ENCODE peak calls at places on chromosomes 16 and 17, in six cellular contexts. One of them, this sample, is unnamed.

GRCh38 chr17:62631936-62632924 is 4.8 kb downstream of the MRC2 start:
- DNase-seq in HL-60: no peak
- DNase-seq in endothelial cell of umbilical vein: no peak
- DNase-seq in CD8-positive, alpha-beta T cell: no peak
- DNase-seq in tibial artery: no peak
- DNase-seq in vagina: no peak
- DNase-seq in this sample: no peak

GRCh38 chr16:874366-875181 is 74.0 kb upstream of the GNG13 start:
- DNase-seq in HL-60: no peak
- DNase-seq in endothelial cell of umbilical vein: no peak
- DNase-seq in CD8-positive, alpha-beta T cell: no peak
- DNase-seq in tibial artery: no peak
- DNase-seq in vagina: no peak
- DNase-seq in this sample: no peak

GRCh38 chr17:18039535-18040286 is 503 bp downstream of the GID4 start:
- DNase-seq in HL-60: no peak
- DNase-seq in endothelial cell of umbilical vein: peak; percentile 17
- DNase-seq in CD8-positive, alpha-beta T cell: no peak
- DNase-seq in tibial artery: peak; percentile 50
- DNase-seq in vagina: no peak
- DNase-seq in this sample: no peak

GRCh38 chr16:66470556-66470955 is 43.5 kb downstream of the BEAN1 start:
- DNase-seq in HL-60: no peak
- DNase-seq in endothelial cell of umbilical vein: no peak
- DNase-seq in CD8-positive, alpha-beta T cell: no peak
- DNase-seq in tibial artery: no peak
- DNase-seq in vagina: no peak
- DNase-seq in this sample: no peak

GRCh38 chr17:68421486-68421885 is 35.8 kb downstream of the WIPI1 start:
- DNase-seq in HL-60: no peak
- DNase-seq in endothelial cell of umbilical vein: no peak
- DNase-seq in CD8-positive, alpha-beta T cell: no peak
- DNase-seq in tibial artery: no peak
- DNase-seq in vagina: peak; percentile 44
- DNase-seq in this sample: no peak

GRCh38 chr16:19649980-19650379 is 68.0 kb downstream of the KNOP1 start:
- DNase-seq in HL-60: no peak
- DNase-seq in endothelial cell of umbilical vein: no peak
- DNase-seq in CD8-positive, alpha-beta T cell: no peak
- DNase-seq in tibial artery: no peak
- DNase-seq in vagina: no peak
- DNase-seq in this sample: no peak

GRCh38 chr17:28347261-28347891 is 10.0 kb downstream of the POLDIP2 start:
- DNase-seq in HL-60: no peak
- DNase-seq in endothelial cell of umbilical vein: no peak
- DNase-seq in CD8-positive, alpha-beta T cell: no peak
- DNase-seq in tibial artery: no peak
- DNase-seq in vagina: no peak
- DNase-seq in this sample: no peak

GRCh38 chr17:42531455-42532354 is 4.3 kb upstream of the NAGLU start:
- DNase-seq in HL-60: no peak
- DNase-seq in endothelial cell of umbilical vein: peak; percentile 49
- DNase-seq in CD8-positive, alpha-beta T cell: peak; percentile 55
- DNase-seq in tibial artery: peak; percentile 61
- DNase-seq in vagina: no peak
- DNase-seq in this sample: peak; percentile 19

GRCh38 chr17:29590979-29591736 is 1.7 kb upstream of the GIT1 start:
- DNase-seq in HL-60: no peak
- DNase-seq in endothelial cell of umbilical vein: no peak
- DNase-seq in CD8-positive, alpha-beta T cell: no peak
- DNase-seq in tibial artery: peak; percentile 63
- DNase-seq in vagina: no peak
- DNase-seq in this sample: peak; percentile 67

GRCh38 chr17:69060835-69061234 is at the start of gene ABCA9:
- DNase-seq in HL-60: no peak
- DNase-seq in endothelial cell of umbilical vein: peak; percentile 90
- DNase-seq in CD8-positive, alpha-beta T cell: no peak
- DNase-seq in tibial artery: peak; percentile 45
- DNase-seq in vagina: no peak
- DNase-seq in this sample: no peak

GRCh38 chr16:10514369-10515055 is 65.9 kb downstream of the EMP2 start:
- DNase-seq in HL-60: peak; percentile 37
- DNase-seq in endothelial cell of umbilical vein: peak; percentile 55
- DNase-seq in CD8-positive, alpha-beta T cell: peak; percentile 41
- DNase-seq in tibial artery: peak; percentile 38
- DNase-seq in vagina: no peak
- DNase-seq in this sample: no peak

GRCh38 chr16:28140788-28141618 is 70.8 kb downstream of the XPO6 start:
- DNase-seq in HL-60: peak; percentile 89
- DNase-seq in endothelial cell of umbilical vein: no peak
- DNase-seq in CD8-positive, alpha-beta T cell: peak; percentile 72
- DNase-seq in tibial artery: no peak
- DNase-seq in vagina: no peak
- DNase-seq in this sample: no peak

GRCh38 chr17:40121191-40121885 is 433 bp upstream of the MSL1 start:
- DNase-seq in HL-60: no peak
- DNase-seq in endothelial cell of umbilical vein: peak; percentile 67
- DNase-seq in CD8-positive, alpha-beta T cell: no peak
- DNase-seq in tibial artery: no peak
- DNase-seq in vagina: peak; percentile 89
- DNase-seq in this sample: no peak

GRCh38 chr16:29845656-29846055 is 17.4 kb downstream of the CDIPT start:
- DNase-seq in HL-60: no peak
- DNase-seq in endothelial cell of umbilical vein: no peak
- DNase-seq in CD8-positive, alpha-beta T cell: no peak
- DNase-seq in tibial artery: no peak
- DNase-seq in vagina: no peak
- DNase-seq in this sample: no peak

GRCh38 chr17:8922923-8923322 is 42.6 kb downstream of the PIK3R5 start:
- DNase-seq in HL-60: peak; percentile 46
- DNase-seq in endothelial cell of umbilical vein: no peak
- DNase-seq in CD8-positive, alpha-beta T cell: no peak
- DNase-seq in tibial artery: no peak
- DNase-seq in vagina: no peak
- DNase-seq in this sample: no peak

GRCh38 chr17:40323731-40324650 is 15.0 kb downstream of the RARA start:
- DNase-seq in HL-60: no peak
- DNase-seq in endothelial cell of umbilical vein: peak; percentile 79
- DNase-seq in CD8-positive, alpha-beta T cell: peak; percentile 74
- DNase-seq in tibial artery: peak; percentile 73
- DNase-seq in vagina: no peak
- DNase-seq in this sample: no peak

GRCh38 chr17:29140051-29140582 is 40.1 kb downstream of the MYO18A start:
- DNase-seq in HL-60: peak; percentile 95
- DNase-seq in endothelial cell of umbilical vein: peak; percentile 54
- DNase-seq in CD8-positive, alpha-beta T cell: peak; percentile 86
- DNase-seq in tibial artery: peak; percentile 88
- DNase-seq in vagina: no peak
- DNase-seq in this sample: peak; percentile 36

GRCh38 chr16:19694989-19695388 is 23.0 kb downstream of the KNOP1 start:
- DNase-seq in HL-60: no peak
- DNase-seq in endothelial cell of umbilical vein: no peak
- DNase-seq in CD8-positive, alpha-beta T cell: no peak
- DNase-seq in tibial artery: no peak
- DNase-seq in vagina: no peak
- DNase-seq in this sample: no peak

GRCh38 chr16:17776888-17777287 is 306.1 kb upstream of the XYLT1 start:
- DNase-seq in HL-60: no peak
- DNase-seq in endothelial cell of umbilical vein: no peak
- DNase-seq in CD8-positive, alpha-beta T cell: no peak
- DNase-seq in tibial artery: no peak
- DNase-seq in vagina: no peak
- DNase-seq in this sample: peak; percentile 8

GRCh38 chr17:6069611-6070279 is 434 bp upstream of the WSCD1 start:
- DNase-seq in HL-60: no peak
- DNase-seq in endothelial cell of umbilical vein: peak; percentile 44
- DNase-seq in CD8-positive, alpha-beta T cell: no peak
- DNase-seq in tibial artery: no peak
- DNase-seq in vagina: no peak
- DNase-seq in this sample: no peak
- H3K27ac ChIP-seq in HL-60: no peak overlapping the region
- H3K27ac ChIP-seq in endothelial cell of umbilical vein: no peak overlapping the region
- H3K27ac ChIP-seq in CD8-positive, alpha-beta T cell: no peak overlapping the region
- H3K27ac ChIP-seq in tibial artery: peak overlapping the region; percentile 33
- H3K27ac ChIP-seq in vagina: no peak overlapping the region
- H3K27ac ChIP-seq in this sample: no peak overlapping the region

GRCh38 chr17:82289822-82290541 is 16.5 kb upstream of the CSNK1D start:
- DNase-seq in HL-60: no peak
- DNase-seq in endothelial cell of umbilical vein: no peak
- DNase-seq in CD8-positive, alpha-beta T cell: no peak
- DNase-seq in tibial artery: no peak
- DNase-seq in vagina: no peak
- DNase-seq in this sample: no peak
- H3K27ac ChIP-seq in HL-60: no peak overlapping the region
- H3K27ac ChIP-seq in endothelial cell of umbilical vein: no peak overlapping the region
- H3K27ac ChIP-seq in CD8-positive, alpha-beta T cell: no peak overlapping the region
- H3K27ac ChIP-seq in tibial artery: no peak overlapping the region
- H3K27ac ChIP-seq in vagina: peak overlapping the region; percentile 75
- H3K27ac ChIP-seq in this sample: no peak overlapping the region

GRCh38 chr16:9068886-9069285 is 22.6 kb upstream of the HAPSTR1 start:
- DNase-seq in HL-60: no peak
- DNase-seq in endothelial cell of umbilical vein: no peak
- DNase-seq in CD8-positive, alpha-beta T cell: no peak
- DNase-seq in tibial artery: no peak
- DNase-seq in vagina: no peak
- DNase-seq in this sample: no peak
- H3K27ac ChIP-seq in HL-60: no peak overlapping the region
- H3K27ac ChIP-seq in endothelial cell of umbilical vein: no peak overlapping the region
- H3K27ac ChIP-seq in CD8-positive, alpha-beta T cell: no peak overlapping the region
- H3K27ac ChIP-seq in tibial artery: no peak overlapping the region
- H3K27ac ChIP-seq in vagina: no peak overlapping the region
- H3K27ac ChIP-seq in this sample: no peak overlapping the region

DNA sequence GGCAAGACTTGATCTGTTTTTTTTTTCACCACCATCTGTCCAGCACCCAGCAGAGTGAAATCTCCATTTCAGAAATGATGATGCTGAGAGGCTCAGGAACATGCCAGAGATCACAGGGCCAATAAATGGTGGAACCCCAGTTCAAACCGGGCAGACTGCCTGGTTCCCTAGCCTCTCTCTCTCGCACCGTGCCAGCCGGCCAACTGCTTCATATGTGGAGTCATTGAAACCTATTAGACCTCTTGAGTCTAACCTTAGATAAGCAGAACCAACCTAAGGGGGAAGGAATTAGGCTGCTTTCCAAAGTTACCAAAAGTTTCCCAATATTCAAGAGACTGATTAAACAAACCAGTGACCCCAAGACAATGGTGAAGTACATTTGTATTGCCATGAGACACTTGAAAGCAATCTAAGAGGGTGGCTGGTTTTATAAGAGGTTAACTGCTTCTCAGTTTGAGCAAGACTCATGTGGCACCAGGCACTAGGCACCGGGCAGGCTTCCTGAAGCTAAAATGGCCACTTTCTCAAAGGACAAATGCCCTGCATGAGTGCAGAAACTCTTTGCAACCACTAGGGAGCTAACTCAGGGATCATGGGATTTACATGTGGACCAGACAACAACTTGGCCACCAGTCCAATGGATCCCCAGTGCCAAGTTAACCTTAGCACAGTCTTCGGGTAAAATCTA is 18.4 kb downstream of the TOX3 start:
- DNase-seq in HL-60: no peak
- DNase-seq in endothelial cell of umbilical vein: no peak
- DNase-seq in CD8-positive, alpha-beta T cell: no peak
- DNase-seq in tibial artery: no peak
- DNase-seq in vagina: no peak
- DNase-seq in this sample: no peak
- H3K27ac ChIP-seq in HL-60: no peak overlapping the region
- H3K27ac ChIP-seq in endothelial cell of umbilical vein: no peak overlapping the region
- H3K27ac ChIP-seq in CD8-positive, alpha-beta T cell: no peak overlapping the region
- H3K27ac ChIP-seq in tibial artery: no peak overlapping the region
- H3K27ac ChIP-seq in vagina: no peak overlapping the region
- H3K27ac ChIP-seq in this sample: no peak overlapping the region

DNA sequence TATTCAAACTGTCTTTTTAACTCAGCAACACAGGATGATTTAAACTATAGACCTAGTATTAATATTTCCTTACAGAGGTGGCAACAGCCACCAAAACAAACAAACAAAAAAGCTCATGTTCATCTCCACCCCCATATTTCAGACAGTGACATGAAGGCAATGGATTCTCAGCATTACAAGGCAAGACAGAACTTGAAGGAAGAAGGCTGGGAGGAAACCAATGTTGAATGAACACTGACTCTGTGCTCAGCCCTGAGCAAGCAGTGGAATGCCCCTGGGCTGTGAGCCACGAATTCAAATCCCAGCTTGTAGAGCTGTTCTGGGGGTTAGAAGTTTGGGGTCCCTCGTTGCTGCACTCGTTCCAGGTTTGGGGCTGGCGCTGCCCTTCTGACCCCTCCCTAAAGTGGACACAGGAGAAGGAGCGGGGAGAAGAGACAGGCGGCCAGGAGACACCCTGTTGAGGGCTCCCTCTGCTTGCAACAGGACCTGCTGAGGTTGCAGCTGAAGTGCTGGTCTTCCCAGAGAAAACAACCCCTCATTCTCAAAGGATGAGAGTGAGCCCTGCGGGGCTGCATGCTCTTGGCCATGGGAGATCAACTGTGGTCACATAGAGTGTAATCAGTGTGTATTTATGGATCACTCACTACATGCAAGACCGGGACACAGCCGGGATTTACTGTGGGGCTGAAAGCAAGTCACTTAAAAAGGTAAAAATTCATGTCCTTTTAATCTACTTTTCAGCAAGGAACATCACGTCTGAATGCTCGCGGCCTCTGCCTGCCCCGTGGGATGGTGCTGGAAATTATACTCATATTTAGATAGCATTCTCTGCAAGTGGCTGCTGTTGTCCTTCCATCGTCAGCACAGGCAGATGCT is 34.3 kb downstream of the MYH3 start:
- DNase-seq in HL-60: no peak
- DNase-seq in endothelial cell of umbilical vein: no peak
- DNase-seq in CD8-positive, alpha-beta T cell: no peak
- DNase-seq in tibial artery: no peak
- DNase-seq in vagina: no peak
- DNase-seq in this sample: no peak
- H3K27ac ChIP-seq in HL-60: no peak overlapping the region
- H3K27ac ChIP-seq in endothelial cell of umbilical vein: no peak overlapping the region
- H3K27ac ChIP-seq in CD8-positive, alpha-beta T cell: no peak overlapping the region
- H3K27ac ChIP-seq in tibial artery: no peak overlapping the region
- H3K27ac ChIP-seq in vagina: no peak overlapping the region
- H3K27ac ChIP-seq in this sample: no peak overlapping the region

GRCh38 chr16:89365044-89365467 is 125.3 kb downstream of the ANKRD11 start:
- DNase-seq in HL-60: no peak
- DNase-seq in endothelial cell of umbilical vein: peak; percentile 45
- DNase-seq in CD8-positive, alpha-beta T cell: no peak
- DNase-seq in tibial artery: no peak
- DNase-seq in vagina: no peak
- DNase-seq in this sample: no peak

GRCh38 chr16:89365996-89366395 is 124.4 kb downstream of the ANKRD11 start:
- DNase-seq in HL-60: no peak
- DNase-seq in endothelial cell of umbilical vein: no peak
- DNase-seq in CD8-positive, alpha-beta T cell: no peak
- DNase-seq in tibial artery: no peak
- DNase-seq in vagina: no peak
- DNase-seq in this sample: no peak

GRCh38 chr16:89363621-89364393 is 126.6 kb downstream of the ANKRD11 start:
- DNase-seq in HL-60: no peak
- DNase-seq in endothelial cell of umbilical vein: peak; percentile 87
- DNase-seq in CD8-positive, alpha-beta T cell: peak; percentile 57
- DNase-seq in tibial artery: no peak
- DNase-seq in vagina: no peak
- DNase-seq in this sample: no peak

GRCh38 chr16:89366561-89367537 is 123.5 kb downstream of the ANKRD11 start:
- DNase-seq in HL-60: no peak
- DNase-seq in endothelial cell of umbilical vein: no peak
- DNase-seq in CD8-positive, alpha-beta T cell: no peak
- DNase-seq in tibial artery: no peak
- DNase-seq in vagina: no peak
- DNase-seq in this sample: no peak

GRCh38 chr16:89364603-89365002 is 125.8 kb downstream of the ANKRD11 start:
- DNase-seq in HL-60: no peak
- DNase-seq in endothelial cell of umbilical vein: peak; percentile 33
- DNase-seq in CD8-positive, alpha-beta T cell: no peak
- DNase-seq in tibial artery: no peak
- DNase-seq in vagina: no peak
- DNase-seq in this sample: no peak
- H3K27ac ChIP-seq in HL-60: no peak overlapping the region
- H3K27ac ChIP-seq in endothelial cell of umbilical vein: peak overlapping the region; percentile 48
- H3K27ac ChIP-seq in CD8-positive, alpha-beta T cell: no peak overlapping the region
- H3K27ac ChIP-seq in tibial artery: no peak overlapping the region
- H3K27ac ChIP-seq in vagina: no peak overlapping the region
- H3K27ac ChIP-seq in this sample: no peak overlapping the region